ENCODE peak calls at places on chromosomes 1 and 21, in four cellular contexts. A is transverse colon, P is aorta, L is ovary. H is an unnamed sample.

GRCh38 chr1:89262643-89263042 is 10.0 kb downstream of the GBP5 start:
- DNase-seq in A (no peak), P (no peak), L (no peak), H (no peak)

GRCh38 chr1:151494741-151495281 is 16.4 kb upstream of the CGN start:
- DNase-seq in A (no peak), P (no peak), L (no peak), H (no peak)

GRCh38 chr1:40706626-40707025 is 15.1 kb downstream of the NFYC start:
- DNase-seq in A (no peak), P (no peak), L (no peak), H (no peak)

GRCh38 chr21:31616216-31616615 is 43.3 kb upstream of the SOD1 start:
- DNase-seq in A (no peak), P (no peak), L (no peak), H (no peak)

GRCh38 chr1:11051781-11052510 is 4.9 kb upstream of the MASP2 start:
- DNase-seq in A (no peak), P (peak), L (peak), H (no peak)

GRCh38 chr1:12232221-12232620 is 2.4 kb downstream of the VPS13D start:
- DNase-seq in A (peak), P (peak), L (no peak), H (no peak)

GRCh38 chr21:42913461-42913860 is 12.0 kb downstream of the ERVH48-1 start:
- DNase-seq in A (no peak), P (no peak), L (no peak), H (no peak)

GRCh38 chr1:15738416-15739113 is 2.5 kb downstream of the SLC25A34 start:
- DNase-seq in A (no peak), P (no peak), L (no peak), H (no peak)

GRCh38 chr1:156551866-156552265 is 20.5 kb downstream of the IQGAP3 start:
- DNase-seq in A (no peak), P (no peak), L (no peak), H (no peak)

GRCh38 chr1:152873495-152873894 is 4.6 kb upstream of the SMCP start:
- DNase-seq in A (no peak), P (no peak), L (no peak), H (no peak)

GRCh38 chr21:46100426-46100825 is 2.5 kb downstream of the COL6A2 start:
- DNase-seq in A (peak), P (peak), L (peak), H (no peak)

GRCh38 chr21:37248298-37248697 is 18.8 kb downstream of the VPS26C start:
- DNase-seq in A (no peak), P (no peak), L (no peak), H (no peak)

GRCh38 chr1:205633421-205633976 is 1.7 kb upstream of the ELK4 start:
- DNase-seq in A (no peak), P (no peak), L (no peak), H (no peak)

GRCh38 chr1:240820816-240821215 is 208.9 kb upstream of the GREM2 start:
- DNase-seq in A (no peak), P (no peak), L (no peak), H (no peak)

GRCh38 chr21:35163381-35163780 is 114.3 kb upstream of the RUNX1 start:
- DNase-seq in A (no peak), P (no peak), L (no peak), H (no peak)

GRCh38 chr1:12636098-12636950 is 7.6 kb upstream of the AADACL4 start:
- DNase-seq in A (no peak), P (peak), L (peak), H (no peak)

GRCh38 chr1:20250346-20250989 is 40.2 kb upstream of the VWA5B1 start:
- DNase-seq in A (peak), P (no peak), L (peak), H (no peak)

GRCh38 chr1:203673550-203674411 is 47.1 kb downstream of the ATP2B4 start:
- DNase-seq in A (peak), P (peak), L (peak), H (peak)

DNA sequence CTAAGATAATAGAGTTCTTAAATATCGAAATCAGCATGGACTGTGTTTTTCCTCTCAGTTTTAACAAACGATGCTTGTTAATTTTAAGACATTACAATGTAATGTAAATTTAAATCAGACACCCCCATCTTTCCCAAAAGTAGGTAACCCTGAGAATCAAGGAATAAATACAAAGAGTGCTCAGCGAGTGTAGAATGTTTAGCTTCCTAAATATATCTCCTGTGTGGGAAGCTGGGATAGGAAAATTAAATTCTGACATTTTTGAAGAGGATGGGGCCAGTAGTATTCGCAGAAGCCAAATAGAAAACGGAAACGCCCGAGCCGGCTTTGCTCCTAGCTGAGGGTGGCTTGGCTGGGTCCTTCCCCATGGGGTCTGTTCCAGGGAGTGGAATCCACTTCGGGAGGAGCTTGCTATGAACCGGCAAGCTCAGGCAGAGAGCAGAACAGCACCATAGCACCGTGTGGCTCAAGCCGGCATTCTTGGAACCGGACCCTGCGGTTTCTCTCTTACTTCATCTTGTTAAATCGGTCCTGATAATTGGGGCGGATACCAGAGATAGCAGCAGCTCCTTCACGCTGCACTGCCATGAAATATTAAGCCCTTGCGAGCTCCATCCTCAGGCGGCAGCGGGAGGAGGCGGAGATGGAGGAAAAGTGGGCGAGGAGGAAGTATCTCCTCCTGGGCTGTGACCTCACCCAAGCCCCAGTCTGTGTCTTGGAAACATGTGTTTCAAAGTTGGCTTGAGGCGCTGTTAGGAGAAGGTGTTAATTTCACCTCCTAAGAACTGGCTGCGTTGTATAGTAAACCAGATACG is 24.9 kb downstream of the MAP3K7CL start:
- DNase-seq in A (no peak), P (peak), L (peak), H (peak)
- H3K27ac ChIP-seq in A (peak), P (peak), L (no peak), H (peak)

GRCh38 chr1:183883629-183884028 is 78.7 kb downstream of the RGL1 start:
- DNase-seq in A (peak), P (no peak), L (no peak), H (no peak)
- H3K27ac ChIP-seq in A (peak), P (no peak), L (no peak), H (peak)

GRCh38 chr1:161082996-161083742 is 6.2 kb downstream of the NECTIN4 start:
- DNase-seq in A (peak), P (peak), L (no peak), H (peak)
- H3K27ac ChIP-seq in A (peak), P (no peak), L (no peak), H (peak)

GRCh38 chr1:35558374-35559316 is 1.0 kb downstream of the NCDN start:
- DNase-seq in A (no peak), P (peak), L (peak), H (no peak)

GRCh38 chr1:35559317-35559944 is 1.8 kb downstream of the NCDN start:
- DNase-seq in A (no peak), P (no peak), L (no peak), H (no peak)

GRCh38 chr1:35561972-35562680 is 4.5 kb downstream of the NCDN start:
- DNase-seq in A (no peak), P (peak), L (no peak), H (no peak)

GRCh38 chr1:35561297-35561971 is 3.8 kb downstream of the NCDN start:
- DNase-seq in A (no peak), P (peak), L (no peak), H (no peak)

GRCh38 chr1:35560256-35561225 is 2.9 kb downstream of the NCDN start:
- DNase-seq in A (peak), P (peak), L (no peak), H (peak)
- H3K27ac ChIP-seq in A (peak), P (peak), L (no peak), H (no peak)

GRCh38 chr1:208219659-208220282 is 24.4 kb downstream of the PLXNA2 start:
- DNase-seq in A (no peak), P (peak), L (peak), H (no peak)

GRCh38 chr1:208218237-208219097 is 25.7 kb downstream of the PLXNA2 start:
- DNase-seq in A (no peak), P (no peak), L (no peak), H (no peak)

GRCh38 chr1:208221291-208221622 is 22.9 kb downstream of the PLXNA2 start:
- DNase-seq in A (no peak), P (no peak), L (no peak), H (no peak)

GRCh38 chr1:208217774-208218173 is 26.4 kb downstream of the PLXNA2 start:
- DNase-seq in A (no peak), P (no peak), L (no peak), H (no peak)

GRCh38 chr1:208219098-208219658 is 25.0 kb downstream of the PLXNA2 start:
- DNase-seq in A (no peak), P (no peak), L (no peak), H (no peak)
- H3K27ac ChIP-seq in A (peak), P (peak), L (peak), H (peak)

GRCh38 chr21:45060089-45060488 is 14.3 kb upstream of the ADARB1 start:
- DNase-seq in A (no peak), P (no peak), L (no peak), H (no peak)
- H3K27ac ChIP-seq in A (no peak), P (no peak), L (no peak), H (no peak)

H was measured in left lung.